ENCODE peak calls at places on chromosomes 3 and 15, in seven cellular contexts. E is SHP77 treated with DMSO at 0.1 percent for 48 hours, X is T1000, F is NCI-H748 treated with DMSO at 0.1 percent for 48 hours, I is endothelial cell, M is LoVo, C is Right ventricle myocardium inferior. G is an unnamed sample.

GRCh38 chr15:35626531-35626930 is 80.6 kb upstream of the DPH6 start:
- DNase-seq in E (no peak), X (no peak), F (no peak), I (no peak), M (no peak), C (no peak), G (no peak)

GRCh38 chr15:60660290-60661051 is 181.5 kb upstream of the ICE2 start:
- DNase-seq in E (no peak), X (no peak), F (no peak), I (no peak), M (no peak), C (no peak), G (no peak)

GRCh38 chr3:76345878-76346277 is 560.5 kb upstream of the ZNF717 start:
- DNase-seq in E (no peak), X (no peak), F (no peak), I (no peak), M (no peak), C (no peak), G (no peak)

GRCh38 chr3:133377396-133377795 is 22.5 kb upstream of the BFSP2 start:
- DNase-seq in E (no peak), X (no peak), F (peak), I (peak), M (no peak), C (no peak), G (no peak)

GRCh38 chr3:154971771-154972326 is 108.3 kb upstream of the MME start:
- DNase-seq in E (no peak), X (no peak), F (no peak), I (no peak), M (no peak), C (no peak), G (no peak)

GRCh38 chr3:152737021-152737908 is 97.7 kb upstream of the P2RY1 start:
- DNase-seq in E (no peak), X (no peak), F (no peak), I (no peak), M (no peak), C (no peak), G (no peak)

GRCh38 chr3:30623375-30623774 is 17.0 kb downstream of the TGFBR2 start:
- DNase-seq in E (no peak), X (no peak), F (no peak), I (no peak), M (no peak), C (no peak), G (no peak)

GRCh38 chr3:194255252-194256039 is 95.7 kb downstream of the CPN2 start:
- DNase-seq in E (no peak), X (no peak), F (no peak), I (peak), M (no peak), C (peak), G (no peak)

GRCh38 chr15:27176785-27177406 is 205.9 kb downstream of the GABRG3 start:
- DNase-seq in E (no peak), X (no peak), F (no peak), I (no peak), M (no peak), C (no peak), G (no peak)

GRCh38 chr3:169999433-169999832 is 32.8 kb downstream of the SEC62 start:
- DNase-seq in E (no peak), X (no peak), F (no peak), I (no peak), M (no peak), C (no peak), G (no peak)

GRCh38 chr3:161420746-161421145 is 49.4 kb upstream of the SPTSSB start:
- DNase-seq in E (peak), X (no peak), F (peak), I (peak), M (no peak), C (no peak), G (peak)

GRCh38 chr3:183493296-183494045 is 62.0 kb downstream of the KLHL6 start:
- DNase-seq in E (no peak), X (no peak), F (no peak), I (no peak), M (no peak), C (no peak), G (no peak)

G was measured in NCI-H510A.